ENCODE peak calls at places on chromosomes 7 and 10, in seven cellular contexts. P, A, L, Y, F, N and Q are unnamed samples.

GRCh38 chr10:76133597-76134255 is 702.3 kb downstream of the LRMDA start:
- DNase-seq in P (no peak), A (no peak), L (no peak), Y (no peak), F (peak), N (no peak), Q (no peak)

GRCh38 chr7:146053492-146053891 is 63.1 kb upstream of the CNTNAP2 start:
- DNase-seq in P (no peak), A (no peak), L (no peak), Y (no peak), F (no peak), N (no peak), Q (no peak)

GRCh38 chr10:119643306-119644214 is 7.6 kb upstream of the BAG3 start:
- DNase-seq in P (no peak), A (no peak), L (no peak), Y (no peak), F (no peak), N (no peak), Q (no peak)

GRCh38 chr7:104982308-104982755 is 31.7 kb upstream of the KMT2E start:
- DNase-seq in P (no peak), A (no peak), L (peak), Y (no peak), F (no peak), N (no peak), Q (no peak)

GRCh38 chr10:14153570-14154055 is 177.1 kb downstream of the FRMD4A start:
- DNase-seq in P (peak), A (peak), L (peak), Y (no peak), F (no peak), N (peak), Q (no peak)

GRCh38 chr7:15862781-15863165 is 176.3 kb upstream of the MEOX2 start:
- DNase-seq in P (no peak), A (no peak), L (no peak), Y (no peak), F (no peak), N (no peak), Q (no peak)

GRCh38 chr10:96287392-96288105 is 16.2 kb upstream of the BLNK start:
- DNase-seq in P (peak), A (no peak), L (peak), Y (no peak), F (peak), N (no peak), Q (no peak)

GRCh38 chr7:69684955-69685631 is 86.8 kb downstream of the AUTS2 start:
- DNase-seq in P (no peak), A (peak), L (no peak), Y (no peak), F (no peak), N (no peak), Q (no peak)

GRCh38 chr10:77512219-77512578 is 125.4 kb downstream of the KCNMA1 start:
- DNase-seq in P (no peak), A (no peak), L (no peak), Y (no peak), F (no peak), N (no peak), Q (no peak)

GRCh38 chr10:69880301-69881081 is 78.8 kb downstream of the COL13A1 start:
- DNase-seq in P (no peak), A (peak), L (no peak), Y (no peak), F (no peak), N (no peak), Q (no peak)